ENCODE peak calls at places on chromosomes 3 and 15, in eight cellular contexts. J, Y, H, Q, A, D, U and G are unnamed samples.

GRCh38 chr3:191889781-191890180 is 428.8 kb downstream of the PYDC2 start:
- DNase-seq in Y (no peak), U (no peak), Q (no peak), D (no peak), A (no peak), H (no peak), J (no peak), G (peak)

GRCh38 chr3:37291275-37291700 is 116.9 kb upstream of the LRRFIP2 start:
- DNase-seq in D (no peak), U (peak), H (no peak), A (no peak), Q (no peak), J (peak), Y (no peak), G (peak)

GRCh38 chr15:48394172-48394571 is 62.9 kb downstream of the DUT start:
- DNase-seq in D (no peak), Q (no peak), J (no peak), Y (no peak), H (no peak), U (no peak), A (no peak), G (no peak)

GRCh38 chr15:35181538-35181937 is 96.4 kb upstream of the NANOGP8 start:
- DNase-seq in Y (no peak), U (peak), A (no peak), J (peak), H (no peak), Q (no peak), D (no peak), G (peak)

GRCh38 chr3:135762188-135762853 is 203.2 kb upstream of the PPP2R3A start:
- DNase-seq in Q (no peak), A (no peak), Y (peak), J (no peak), H (no peak), U (no peak), D (peak), G (no peak)

GRCh38 chr3:141421639-141422319 is 53.5 kb downstream of the ZBTB38 start:
- DNase-seq in Y (no peak), Q (no peak), U (peak), H (no peak), J (peak), D (no peak), A (no peak), G (peak)

GRCh38 chr3:178787960-178788359 is 251.7 kb downstream of the KCNMB2 start:
- DNase-seq in A (no peak), H (no peak), Q (no peak), J (no peak), U (no peak), D (no peak), Y (no peak), G (no peak)

GRCh38 chr3:46835486-46835885 is 27.8 kb downstream of the MYL3 start:
- DNase-seq in H (no peak), A (no peak), J (no peak), Y (no peak), D (no peak), U (no peak), Q (no peak), G (no peak)

GRCh38 chr15:77810180-77810579 is 177.5 kb upstream of the LINGO1 start:
- DNase-seq in J (peak), H (no peak), U (no peak), Q (no peak), D (no peak), Y (no peak), A (no peak), G (no peak)

GRCh38 chr3:45009868-45010267 is 16.2 kb upstream of the CLEC3B start:
- DNase-seq in J (no peak), Q (no peak), A (no peak), H (no peak), Y (no peak), D (no peak), U (no peak), G (no peak)

GRCh38 chr3:117921908-117922456 is 1112.7 kb downstream of the IGSF11 start:
- DNase-seq in Y (no peak), A (no peak), U (no peak), H (no peak), D (peak), J (no peak), Q (no peak), G (no peak)
- TF ChIP-seq CTCF in Y (no peak), A (no peak), U (no peak), H (no peak), D (no peak), J (no peak), Q (no peak), G (no peak)

GRCh38 chr3:50165388-50166308 is 10.5 kb downstream of the SEMA3F start:
- DNase-seq in D (no peak), Q (peak), Y (no peak), J (peak), U (peak), H (no peak), A (peak), G (no peak)
- H3K27ac ChIP-seq in D (no peak), Q (peak), Y (peak), J (peak), U (peak), H (peak), A (peak), G (no peak)

GRCh38 chr3:112327371-112327951 is 5.5 kb upstream of the CD200 start:
- DNase-seq in D (no peak), U (peak), Q (no peak), J (peak), H (no peak), A (no peak), Y (peak), G (no peak)

GRCh38 chr3:112338021-112338726 is 5.2 kb downstream of the CD200 start:
- DNase-seq in H (no peak), A (no peak), Y (no peak), U (no peak), J (no peak), D (no peak), Q (no peak), G (no peak)

GRCh38 chr3:112333386-112334334 is 704 bp downstream of the CD200 start:
- DNase-seq in J (peak), D (peak), H (no peak), U (no peak), A (no peak), Y (peak), Q (no peak), G (no peak)

GRCh38 chr3:112334709-112335108 is 1.8 kb downstream of the CD200 start:
- DNase-seq in J (peak), Q (no peak), H (no peak), U (no peak), A (no peak), Y (no peak), D (no peak), G (no peak)

DNA sequence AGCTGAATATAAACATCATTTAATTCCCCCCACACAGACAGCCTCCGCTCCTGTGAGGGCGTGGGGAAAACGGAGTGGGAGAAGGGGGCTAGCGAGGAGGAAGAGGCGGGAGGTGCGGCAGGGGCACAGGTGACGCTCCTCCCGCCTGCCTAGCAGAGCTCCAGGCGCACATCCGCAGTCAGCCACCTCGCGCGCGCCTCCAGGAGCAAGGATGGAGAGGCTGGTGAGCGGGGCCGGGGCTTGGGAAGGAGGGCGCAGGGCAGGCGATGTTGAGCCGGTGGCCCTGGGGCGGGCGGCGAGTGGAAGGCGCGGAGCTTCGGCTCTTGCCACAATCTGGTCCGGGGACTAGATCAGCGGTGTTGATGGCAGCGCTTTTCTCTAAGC is at the start of gene CD200:
- DNase-seq in Y (peak), Q (no peak), A (peak), U (peak), H (peak), D (peak), J (peak), G (no peak)
- TF ChIP-seq CTCF in Y (no peak), Q (no peak), A (no peak), U (no peak), H (peak), D (peak), J (no peak), G (peak)

DNA sequence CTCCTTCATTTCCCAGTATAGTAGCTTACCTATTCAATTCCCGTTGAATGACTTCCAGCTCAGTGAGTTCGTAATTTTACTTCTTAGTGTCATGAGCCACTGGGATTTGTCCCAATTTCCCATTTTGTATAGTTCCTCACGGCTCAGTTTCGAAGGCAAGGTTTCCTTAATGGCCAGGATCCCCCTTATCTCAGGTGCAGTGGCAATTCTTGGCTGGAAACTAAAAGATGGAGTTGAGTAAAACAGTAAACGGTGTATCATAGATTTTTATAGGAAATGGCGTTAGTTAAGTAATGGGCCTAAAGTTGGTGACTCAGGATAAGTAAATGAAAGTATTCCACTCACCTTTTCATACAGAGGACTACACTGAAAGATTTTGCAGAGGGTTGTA is 522 bp upstream of the LMLN start:
- DNase-seq in U (no peak), A (no peak), Q (no peak), J (no peak), Y (no peak), H (no peak), D (no peak), G (no peak)
- H3K27ac ChIP-seq in U (no peak), A (peak), Q (peak), J (no peak), Y (peak), H (peak), D (no peak), G (peak)

DNA sequence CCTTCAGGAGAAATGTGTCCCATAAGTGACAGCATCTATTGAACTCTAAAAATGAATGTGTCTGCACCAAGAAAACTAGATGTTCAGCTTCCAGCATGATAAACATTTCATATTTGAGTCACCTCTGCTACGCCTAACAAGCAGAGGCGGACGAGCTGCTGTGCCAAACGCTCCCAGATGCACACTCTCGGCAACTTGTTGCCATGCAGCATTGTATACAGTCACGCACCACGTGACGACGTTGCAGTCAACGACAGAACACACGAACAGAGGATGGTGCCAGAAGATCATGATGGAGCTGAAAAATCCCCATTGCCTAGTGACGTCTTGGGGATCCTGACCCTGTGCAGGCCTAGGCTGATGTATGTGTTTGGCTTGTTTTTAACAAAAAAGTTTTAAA is 137.5 kb downstream of the XXYLT1 start:
- DNase-seq in Y (no peak), J (peak), U (peak), D (no peak), H (peak), Q (no peak), A (no peak), G (peak)
- TF ChIP-seq CTCF in Y (no peak), J (no peak), U (peak), D (no peak), H (no peak), Q (no peak), A (no peak), G (peak)

DNA sequence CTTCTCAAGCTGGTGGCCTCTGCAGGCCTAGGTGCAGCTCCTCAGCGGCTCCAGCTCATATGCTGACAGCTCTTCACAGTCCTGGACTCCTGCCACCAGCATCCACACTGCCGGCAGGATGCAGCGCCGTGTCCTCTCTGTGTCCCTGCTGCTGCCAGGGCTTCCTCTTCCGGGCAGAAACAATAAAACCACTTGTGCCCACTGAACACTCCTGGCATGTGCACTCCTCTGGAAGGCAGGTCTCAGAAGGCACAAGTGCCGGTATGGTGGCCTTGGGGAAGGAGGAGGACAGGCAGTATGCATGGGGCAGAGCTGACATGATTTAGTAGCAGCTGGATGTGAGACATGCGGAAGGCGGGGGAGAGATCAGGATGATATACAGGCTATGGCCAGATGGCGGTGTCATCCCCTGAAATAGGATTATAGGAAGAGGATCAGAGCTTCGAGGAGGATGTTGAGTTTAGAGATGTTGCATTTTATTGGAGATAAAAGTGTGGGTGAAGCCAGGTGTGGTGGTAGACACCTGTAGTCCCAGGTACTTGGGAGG is 7.5 kb upstream of the MAN2A2 start:
- DNase-seq in Q (no peak), D (no peak), Y (no peak), H (no peak), A (no peak), J (no peak), U (no peak), G (no peak)
- H3K27ac ChIP-seq in Q (no peak), D (no peak), Y (no peak), H (no peak), A (no peak), J (no peak), U (no peak), G (no peak)

GRCh38 chr15:65856821-65857455 is 12.4 kb upstream of the RAB11A start:
- DNase-seq in Q (peak), J (peak), Y (peak), A (no peak), H (peak), U (peak), D (peak), G (no peak)
- TF ChIP-seq CTCF in Q (peak), J (peak), Y (peak), A (peak), H (peak), U (peak), D (peak), G (peak)